ENCODE peak calls at places on chromosomes 5 and 9, in five cellular contexts. One of them, this sample, is unnamed.

GRCh38 chr5:54247226-54247625 is 63.1 kb downstream of the ARL15 start:
- DNase-seq in HS-5: no peak
- DNase-seq in upper lobe of right lung: no peak
- DNase-seq in NCI-H460: no peak
- DNase-seq in activated CD4-positive, alpha-beta T cell treated with anti-CD3 and anti-CD28 coated beads, Interleukin-2, amount 50 U/mL, for 24 hours: no peak
- DNase-seq in this sample: no peak

GRCh38 chr5:80193421-80193820 is 62.4 kb downstream of the SERINC5 start:
- DNase-seq in upper lobe of right lung: no peak
- DNase-seq in HS-5: no peak
- DNase-seq in activated CD4-positive, alpha-beta T cell treated with anti-CD3 and anti-CD28 coated beads, Interleukin-2, amount 50 U/mL, for 24 hours: no peak
- DNase-seq in NCI-H460: no peak
- DNase-seq in this sample: no peak

GRCh38 chr5:115109388-115109787 is 60.3 kb downstream of the TRIM36 start:
- DNase-seq in activated CD4-positive, alpha-beta T cell treated with anti-CD3 and anti-CD28 coated beads, Interleukin-2, amount 50 U/mL, for 24 hours: no peak
- DNase-seq in NCI-H460: no peak
- DNase-seq in upper lobe of right lung: no peak
- DNase-seq in HS-5: no peak
- DNase-seq in this sample: no peak

GRCh38 chr9:108134501-108135128 is 645.0 kb upstream of the KLF4 start:
- DNase-seq in upper lobe of right lung: no peak
- DNase-seq in NCI-H460: no peak
- DNase-seq in activated CD4-positive, alpha-beta T cell treated with anti-CD3 and anti-CD28 coated beads, Interleukin-2, amount 50 U/mL, for 24 hours: no peak
- DNase-seq in HS-5: no peak
- DNase-seq in this sample: no peak

GRCh38 chr5:174273325-174273724 is 227.8 kb downstream of the NSG2 start:
- DNase-seq in upper lobe of right lung: no peak
- DNase-seq in HS-5: no peak
- DNase-seq in NCI-H460: no peak
- DNase-seq in activated CD4-positive, alpha-beta T cell treated with anti-CD3 and anti-CD28 coated beads, Interleukin-2, amount 50 U/mL, for 24 hours: no peak
- DNase-seq in this sample: no peak

GRCh38 chr9:93187574-93187973 is 3.6 kb downstream of the WNK2 start:
- DNase-seq in NCI-H460: no peak
- DNase-seq in HS-5: no peak
- DNase-seq in activated CD4-positive, alpha-beta T cell treated with anti-CD3 and anti-CD28 coated beads, Interleukin-2, amount 50 U/mL, for 24 hours: no peak
- DNase-seq in upper lobe of right lung: no peak
- DNase-seq in this sample: no peak

GRCh38 chr9:126875780-126876510 is 15.5 kb downstream of the ZBTB34 start:
- DNase-seq in activated CD4-positive, alpha-beta T cell treated with anti-CD3 and anti-CD28 coated beads, Interleukin-2, amount 50 U/mL, for 24 hours: no peak
- DNase-seq in upper lobe of right lung: no peak
- DNase-seq in NCI-H460: no peak
- DNase-seq in HS-5: no peak
- DNase-seq in this sample: no peak

GRCh38 chr9:68476889-68477288 is 63.8 kb downstream of the TMEM252 start:
- DNase-seq in NCI-H460: no peak
- DNase-seq in upper lobe of right lung: no peak
- DNase-seq in HS-5: no peak
- DNase-seq in activated CD4-positive, alpha-beta T cell treated with anti-CD3 and anti-CD28 coated beads, Interleukin-2, amount 50 U/mL, for 24 hours: no peak
- DNase-seq in this sample: no peak

GRCh38 chr5:149256451-149256850 is 15.2 kb upstream of the AFAP1L1 start:
- DNase-seq in activated CD4-positive, alpha-beta T cell treated with anti-CD3 and anti-CD28 coated beads, Interleukin-2, amount 50 U/mL, for 24 hours: no peak
- DNase-seq in HS-5: peak
- DNase-seq in upper lobe of right lung: no peak
- DNase-seq in NCI-H460: no peak
- DNase-seq in this sample: peak

GRCh38 chr9:97853056-97853843 is at the start of gene FOXE1:
- DNase-seq in activated CD4-positive, alpha-beta T cell treated with anti-CD3 and anti-CD28 coated beads, Interleukin-2, amount 50 U/mL, for 24 hours: no peak
- DNase-seq in upper lobe of right lung: peak
- DNase-seq in NCI-H460: no peak
- DNase-seq in HS-5: no peak
- DNase-seq in this sample: no peak

GRCh38 chr5:67246108-67246507 is 49.5 kb upstream of the CD180 start:
- DNase-seq in activated CD4-positive, alpha-beta T cell treated with anti-CD3 and anti-CD28 coated beads, Interleukin-2, amount 50 U/mL, for 24 hours: peak
- DNase-seq in upper lobe of right lung: no peak
- DNase-seq in NCI-H460: peak
- DNase-seq in HS-5: peak
- DNase-seq in this sample: peak

GRCh38 chr5:14063691-14064090 is 79.5 kb upstream of the TRIO start:
- DNase-seq in NCI-H460: no peak
- DNase-seq in HS-5: no peak
- DNase-seq in activated CD4-positive, alpha-beta T cell treated with anti-CD3 and anti-CD28 coated beads, Interleukin-2, amount 50 U/mL, for 24 hours: no peak
- DNase-seq in upper lobe of right lung: no peak
- DNase-seq in this sample: no peak

GRCh38 chr5:84634256-84634655 is 249.6 kb upstream of the EDIL3 start:
- DNase-seq in NCI-H460: no peak
- DNase-seq in activated CD4-positive, alpha-beta T cell treated with anti-CD3 and anti-CD28 coated beads, Interleukin-2, amount 50 U/mL, for 24 hours: no peak
- DNase-seq in upper lobe of right lung: peak
- DNase-seq in HS-5: no peak
- DNase-seq in this sample: peak

GRCh38 chr9:134779640-134780039 is 101.0 kb upstream of the FCN2 start:
- DNase-seq in NCI-H460: no peak
- DNase-seq in upper lobe of right lung: no peak
- DNase-seq in HS-5: no peak
- DNase-seq in activated CD4-positive, alpha-beta T cell treated with anti-CD3 and anti-CD28 coated beads, Interleukin-2, amount 50 U/mL, for 24 hours: no peak
- DNase-seq in this sample: no peak

GRCh38 chr5:73464016-73464745 is 15.6 kb upstream of the FOXD1 start:
- DNase-seq in upper lobe of right lung: no peak
- DNase-seq in activated CD4-positive, alpha-beta T cell treated with anti-CD3 and anti-CD28 coated beads, Interleukin-2, amount 50 U/mL, for 24 hours: no peak
- DNase-seq in NCI-H460: no peak
- DNase-seq in HS-5: no peak
- DNase-seq in this sample: peak

GRCh38 chr9:89473762-89474469 is 24.0 kb downstream of the SEMA4D start:
- DNase-seq in upper lobe of right lung: no peak
- DNase-seq in HS-5: no peak
- DNase-seq in activated CD4-positive, alpha-beta T cell treated with anti-CD3 and anti-CD28 coated beads, Interleukin-2, amount 50 U/mL, for 24 hours: no peak
- DNase-seq in NCI-H460: no peak
- DNase-seq in this sample: peak

GRCh38 chr9:98326402-98327248 is 71.2 kb upstream of the TBC1D2 start:
- DNase-seq in NCI-H460: no peak
- DNase-seq in upper lobe of right lung: no peak
- DNase-seq in HS-5: no peak
- DNase-seq in activated CD4-positive, alpha-beta T cell treated with anti-CD3 and anti-CD28 coated beads, Interleukin-2, amount 50 U/mL, for 24 hours: no peak
- DNase-seq in this sample: peak

GRCh38 chr9:134960701-134961181 is 43.0 kb upstream of the FCN1 start:
- DNase-seq in activated CD4-positive, alpha-beta T cell treated with anti-CD3 and anti-CD28 coated beads, Interleukin-2, amount 50 U/mL, for 24 hours: no peak
- DNase-seq in HS-5: no peak
- DNase-seq in NCI-H460: no peak
- DNase-seq in upper lobe of right lung: peak
- DNase-seq in this sample: no peak

GRCh38 chr5:139658501-139658927 is 10.4 kb downstream of the CXXC5 start:
- DNase-seq in HS-5: no peak
- DNase-seq in NCI-H460: no peak
- DNase-seq in upper lobe of right lung: peak
- DNase-seq in activated CD4-positive, alpha-beta T cell treated with anti-CD3 and anti-CD28 coated beads, Interleukin-2, amount 50 U/mL, for 24 hours: no peak
- DNase-seq in this sample: peak

GRCh38 chr5:91382530-91383026 is 539 bp downstream of the ARRDC3 start:
- DNase-seq in activated CD4-positive, alpha-beta T cell treated with anti-CD3 and anti-CD28 coated beads, Interleukin-2, amount 50 U/mL, for 24 hours: peak
- DNase-seq in upper lobe of right lung: no peak
- DNase-seq in HS-5: peak
- DNase-seq in NCI-H460: no peak
- DNase-seq in this sample: peak

GRCh38 chr5:154523704-154524103 is 45.7 kb upstream of the HAND1 start:
- DNase-seq in HS-5: no peak
- DNase-seq in NCI-H460: no peak
- DNase-seq in activated CD4-positive, alpha-beta T cell treated with anti-CD3 and anti-CD28 coated beads, Interleukin-2, amount 50 U/mL, for 24 hours: no peak
- DNase-seq in upper lobe of right lung: peak
- DNase-seq in this sample: no peak

GRCh38 chr5:35223777-35224395 is 6.4 kb downstream of the PRLR start:
- DNase-seq in upper lobe of right lung: no peak
- DNase-seq in activated CD4-positive, alpha-beta T cell treated with anti-CD3 and anti-CD28 coated beads, Interleukin-2, amount 50 U/mL, for 24 hours: no peak
- DNase-seq in HS-5: no peak
- DNase-seq in NCI-H460: no peak
- DNase-seq in this sample: no peak

GRCh38 chr9:95003694-95004451 is 277.4 kb downstream of the AOPEP start:
- DNase-seq in activated CD4-positive, alpha-beta T cell treated with anti-CD3 and anti-CD28 coated beads, Interleukin-2, amount 50 U/mL, for 24 hours: no peak
- DNase-seq in upper lobe of right lung: peak
- DNase-seq in HS-5: no peak
- DNase-seq in NCI-H460: no peak
- DNase-seq in this sample: peak

GRCh38 chr9:129414377-129415021 is 206.4 kb downstream of the C9orf50 start:
- DNase-seq in upper lobe of right lung: no peak
- DNase-seq in NCI-H460: peak
- DNase-seq in HS-5: no peak
- DNase-seq in activated CD4-positive, alpha-beta T cell treated with anti-CD3 and anti-CD28 coated beads, Interleukin-2, amount 50 U/mL, for 24 hours: no peak
- DNase-seq in this sample: peak

GRCh38 chr9:33202552-33203300 is 35.6 kb upstream of the B4GALT1 start:
- DNase-seq in NCI-H460: no peak
- DNase-seq in upper lobe of right lung: no peak
- DNase-seq in HS-5: no peak
- DNase-seq in activated CD4-positive, alpha-beta T cell treated with anti-CD3 and anti-CD28 coated beads, Interleukin-2, amount 50 U/mL, for 24 hours: peak
- DNase-seq in this sample: peak

GRCh38 chr5:61924251-61924650 is 381.8 kb upstream of the KIF2A start:
- DNase-seq in HS-5: no peak
- DNase-seq in upper lobe of right lung: no peak
- DNase-seq in activated CD4-positive, alpha-beta T cell treated with anti-CD3 and anti-CD28 coated beads, Interleukin-2, amount 50 U/mL, for 24 hours: no peak
- DNase-seq in NCI-H460: no peak
- DNase-seq in this sample: no peak

GRCh38 chr9:21801683-21802417 is 586 bp upstream of the MTAP start:
- DNase-seq in HS-5: no peak
- DNase-seq in NCI-H460: peak
- DNase-seq in activated CD4-positive, alpha-beta T cell treated with anti-CD3 and anti-CD28 coated beads, Interleukin-2, amount 50 U/mL, for 24 hours: no peak
- DNase-seq in upper lobe of right lung: peak
- DNase-seq in this sample: peak

GRCh38 chr5:132461235-132461634 is 29.3 kb downstream of the IRF1 start:
- DNase-seq in activated CD4-positive, alpha-beta T cell treated with anti-CD3 and anti-CD28 coated beads, Interleukin-2, amount 50 U/mL, for 24 hours: no peak
- DNase-seq in NCI-H460: no peak
- DNase-seq in HS-5: no peak
- DNase-seq in upper lobe of right lung: no peak
- DNase-seq in this sample: no peak

GRCh38 chr5:51226420-51226735 is 156.9 kb upstream of the ISL1 start:
- DNase-seq in upper lobe of right lung: no peak
- DNase-seq in activated CD4-positive, alpha-beta T cell treated with anti-CD3 and anti-CD28 coated beads, Interleukin-2, amount 50 U/mL, for 24 hours: no peak
- DNase-seq in NCI-H460: no peak
- DNase-seq in HS-5: no peak
- DNase-seq in this sample: no peak

GRCh38 chr5:94376672-94377345 is 241.6 kb downstream of the KIAA0825 start:
- DNase-seq in HS-5: no peak
- DNase-seq in NCI-H460: no peak
- DNase-seq in upper lobe of right lung: no peak
- DNase-seq in activated CD4-positive, alpha-beta T cell treated with anti-CD3 and anti-CD28 coated beads, Interleukin-2, amount 50 U/mL, for 24 hours: no peak
- DNase-seq in this sample: no peak

GRCh38 chr5:128014578-128014977 is 69.0 kb upstream of the SLC12A2 start:
- DNase-seq in activated CD4-positive, alpha-beta T cell treated with anti-CD3 and anti-CD28 coated beads, Interleukin-2, amount 50 U/mL, for 24 hours: no peak
- DNase-seq in NCI-H460: no peak
- DNase-seq in upper lobe of right lung: no peak
- DNase-seq in HS-5: no peak
- DNase-seq in this sample: no peak

GRCh38 chr9:93033541-93033940 is 25.0 kb upstream of the SUSD3 start:
- DNase-seq in HS-5: no peak
- DNase-seq in NCI-H460: no peak
- DNase-seq in activated CD4-positive, alpha-beta T cell treated with anti-CD3 and anti-CD28 coated beads, Interleukin-2, amount 50 U/mL, for 24 hours: no peak
- DNase-seq in upper lobe of right lung: no peak
- DNase-seq in this sample: no peak

GRCh38 chr5:78801413-78801812 is 152.8 kb upstream of the LHFPL2 start:
- DNase-seq in upper lobe of right lung: no peak
- DNase-seq in NCI-H460: no peak
- DNase-seq in activated CD4-positive, alpha-beta T cell treated with anti-CD3 and anti-CD28 coated beads, Interleukin-2, amount 50 U/mL, for 24 hours: no peak
- DNase-seq in HS-5: no peak
- DNase-seq in this sample: no peak

GRCh38 chr9:74742792-74743389 is 144.8 kb downstream of the TRPM6 start:
- DNase-seq in activated CD4-positive, alpha-beta T cell treated with anti-CD3 and anti-CD28 coated beads, Interleukin-2, amount 50 U/mL, for 24 hours: peak
- DNase-seq in NCI-H460: peak
- DNase-seq in HS-5: no peak
- DNase-seq in upper lobe of right lung: no peak
- DNase-seq in this sample: peak

GRCh38 chr5:132411382-132411925 is 41.9 kb downstream of the SLC22A5 start:
- DNase-seq in HS-5: no peak
- DNase-seq in activated CD4-positive, alpha-beta T cell treated with anti-CD3 and anti-CD28 coated beads, Interleukin-2, amount 50 U/mL, for 24 hours: no peak
- DNase-seq in NCI-H460: no peak
- DNase-seq in upper lobe of right lung: peak
- DNase-seq in this sample: no peak

GRCh38 chr9:19104528-19105282 is 2.0 kb upstream of the HAUS6 start:
- DNase-seq in NCI-H460: no peak
- DNase-seq in activated CD4-positive, alpha-beta T cell treated with anti-CD3 and anti-CD28 coated beads, Interleukin-2, amount 50 U/mL, for 24 hours: no peak
- DNase-seq in upper lobe of right lung: no peak
- DNase-seq in HS-5: no peak
- DNase-seq in this sample: no peak

GRCh38 chr5:124880903-124881302 is 134.5 kb upstream of the ZNF608 start:
- DNase-seq in activated CD4-positive, alpha-beta T cell treated with anti-CD3 and anti-CD28 coated beads, Interleukin-2, amount 50 U/mL, for 24 hours: no peak
- DNase-seq in upper lobe of right lung: no peak
- DNase-seq in NCI-H460: no peak
- DNase-seq in HS-5: no peak
- DNase-seq in this sample: no peak